ENCODE peak calls at places on chromosome 7, in four cellular contexts. S, L, U and D are unnamed samples.

GRCh38 chr7:46131916-46132795 is 211.1 kb upstream of the IGFBP3 start:
- DNase-seq in U (peak; percentile 42), S (no peak), L (no peak), D (no peak)

GRCh38 chr7:70135656-70136055 is 537.4 kb downstream of the AUTS2 start:
- DNase-seq in L (no peak), U (no peak), S (no peak), D (no peak)

GRCh38 chr7:55533050-55533728 is 39.1 kb downstream of the VOPP1 start:
- DNase-seq in L (peak; percentile 77), S (no peak), U (no peak), D (peak; percentile 75)

GRCh38 chr7:158097511-158098124 is 490.0 kb downstream of the PTPRN2 start:
- DNase-seq in U (no peak), S (no peak), L (no peak), D (no peak)

GRCh38 chr7:53245721-53246120 is 210.3 kb downstream of the POM121L12 start:
- DNase-seq in L (no peak), U (no peak), S (no peak), D (no peak)

GRCh38 chr7:151756076-151756731 is 120.7 kb downstream of the PRKAG2 start:
- DNase-seq in L (peak; percentile 73), S (no peak), U (no peak), D (peak; percentile 71)

GRCh38 chr7:130463553-130464434 is 23.0 kb upstream of the CEP41 start:
- DNase-seq in S (no peak), U (no peak), L (no peak), D (no peak)

GRCh38 chr7:129670636-129671035 is 59.1 kb downstream of the NRF1 start:
- DNase-seq in S (peak; percentile 22), L (no peak), U (no peak), D (no peak)

GRCh38 chr7:92763636-92764423 is 72.5 kb downstream of the CDK6 start:
- DNase-seq in U (no peak), L (no peak), S (peak; percentile 77), D (no peak)

GRCh38 chr7:21753071-21753470 is 192.6 kb downstream of the CDCA7L start:
- DNase-seq in U (no peak), S (no peak), L (no peak), D (no peak)

GRCh38 chr7:157021071-157021891 is 10.8 kb upstream of the MNX1 start:
- DNase-seq in L (no peak), U (no peak), S (no peak), D (no peak)

GRCh38 chr7:101172005-101172853 is 6.9 kb upstream of the VGF start:
- DNase-seq in L (no peak), U (no peak), S (no peak), D (no peak)

GRCh38 chr7:73397521-73397934 is 36.0 kb upstream of the FZD9 start:
- DNase-seq in L (no peak), S (no peak), U (peak; percentile 36), D (no peak)

GRCh38 chr7:42285383-42285824 is 48.4 kb upstream of the GLI3 start:
- DNase-seq in U (no peak), L (no peak), S (no peak), D (no peak)

GRCh38 chr7:36563706-36564325 is 160.5 kb downstream of the AOAH start:
- DNase-seq in L (no peak), S (no peak), U (no peak), D (no peak)

GRCh38 chr7:114414151-114415053 is at the start of gene FOXP2:
- DNase-seq in L (no peak), U (no peak), S (no peak), D (no peak)

GRCh38 chr7:151351967-151352366 is 10.4 kb downstream of the NUB1 start:
- DNase-seq in S (no peak), L (peak; percentile 57), U (no peak), D (peak; percentile 58)

GRCh38 chr7:3087243-3087642 is 43.6 kb upstream of the CARD11 start:
- DNase-seq in U (no peak), S (no peak), L (no peak), D (no peak)

GRCh38 chr7:6026011-6026819 is 5.0 kb upstream of the ANKRD61 start:
- DNase-seq in L (peak; percentile 58), S (peak; percentile 60), U (peak; percentile 12), D (peak; percentile 65)

GRCh38 chr7:48899932-48900331 is 24.4 kb upstream of the CDC14C start:
- DNase-seq in U (no peak), S (no peak), L (no peak), D (no peak)

GRCh38 chr7:137681657-137682562 is 164.9 kb downstream of the DGKI start:
- DNase-seq in U (no peak), L (no peak), S (no peak), D (no peak)

GRCh38 chr7:131861620-131862346 is 305.4 kb upstream of the PODXL start:
- DNase-seq in U (no peak), S (no peak), L (no peak), D (no peak)

GRCh38 chr7:16702433-16702832 is 51.1 kb upstream of the TSPAN13 start:
- DNase-seq in S (no peak), U (no peak), L (no peak), D (no peak)

GRCh38 chr7:28855538-28856217 is 102.5 kb downstream of the TRIL start:
- DNase-seq in U (no peak), S (peak; percentile 71), L (no peak), D (no peak)